ENCODE peak calls at places on chromosomes 16 and 17, in five cellular contexts. B is neuronal stem cell, P is H9, X is H1, L is trophoblast cell. M is an unnamed sample.

GRCh38 chr16:87492241-87492635 is 586 bp downstream of the ZCCHC14 start:
- DNase-seq in B (no peak), P (no peak), X (no peak), L (no peak), M (no peak)

GRCh38 chr17:14621826-14622621 is 321.1 kb downstream of the HS3ST3B1 start:
- DNase-seq in B (no peak), P (no peak), X (no peak), L (no peak), M (peak; percentile 7)

GRCh38 chr17:64709481-64709880 is 47.4 kb upstream of the SMURF2 start:
- DNase-seq in B (no peak), P (no peak), X (no peak), L (no peak), M (peak; percentile 77)

GRCh38 chr16:67017810-67018488 is 11.0 kb upstream of the CBFB start:
- DNase-seq in B (peak; percentile 82), P (peak; percentile 96), X (peak; percentile 96), L (peak; percentile 99), M (peak; percentile 89)

GRCh38 chr17:2025622-2026309 is 632 bp upstream of the RTN4RL1 start:
- DNase-seq in B (peak; percentile 57), P (peak; percentile 75), X (peak; percentile 70), L (peak; percentile 74), M (peak; percentile 73)

GRCh38 chr16:86519649-86520316 is 9.5 kb downstream of the FOXF1 start:
- DNase-seq in B (peak; percentile 67), P (peak; percentile 73), X (peak; percentile 87), L (peak; percentile 72), M (peak; percentile 89)

GRCh38 chr17:2267354-2267753 is 36.2 kb downstream of the SMG6 start:
- DNase-seq in B (no peak), P (no peak), X (no peak), L (no peak), M (no peak)

GRCh38 chr16:8505327-8505991 is 84.9 kb downstream of the TMEM114 start:
- DNase-seq in B (no peak), P (no peak), X (no peak), L (no peak), M (no peak)

GRCh38 chr16:31465788-31466370 is 6.1 kb upstream of the TGFB1I1 start:
- DNase-seq in B (no peak), P (no peak), X (no peak), L (no peak), M (no peak)
- H2BK12ac ChIP-seq in B (no peak overlapping the region), P (no peak overlapping the region), X (no peak overlapping the region), L (peak overlapping the region; percentile 74), M (no peak overlapping the region)

GRCh38 chr17:66345264-66345663 is 42.9 kb downstream of the PRKCA start:
- DNase-seq in B (no peak), P (no peak), X (no peak), L (no peak), M (no peak)
- H2BK12ac ChIP-seq in B (no peak overlapping the region), P (no peak overlapping the region), X (no peak overlapping the region), L (no peak overlapping the region), M (no peak overlapping the region)

GRCh38 chr16:82530883-82531282 is 95.9 kb upstream of the CDH13 start:
- DNase-seq in B (no peak), P (no peak), X (no peak), L (no peak), M (no peak)
- H2BK12ac ChIP-seq in B (no peak overlapping the region), P (no peak overlapping the region), X (no peak overlapping the region), L (no peak overlapping the region), M (no peak overlapping the region)

GRCh38 chr16:29963021-29963743 is 1.3 kb downstream of the TMEM219 start:
- DNase-seq in B (no peak), P (no peak), X (no peak), L (no peak), M (no peak)
- H2BK12ac ChIP-seq in B (peak overlapping the region; percentile 16), P (peak overlapping the region; percentile 73), X (no peak overlapping the region), L (peak overlapping the region; percentile 68), M (no peak overlapping the region)